ENCODE peak calls at places on chromosomes 11 and 22, in five cellular contexts. E is trophoblast cell, W is H1, Y is H9, Q is IMR-90. T is an unnamed sample. For H3K4me1, the result is how much of the 10 kb centered on the place peaks cover.

GRCh38 chr22:23106906-23107367 is 34.9 kb downstream of the RSPH14 start:
- DNase-seq in Q (no peak), E (no peak), W (no peak), Y (no peak), T (no peak)

GRCh38 chr11:102544594-102544993 is 14.0 kb upstream of the MMP7 start:
- DNase-seq in Q (no peak), Y (no peak), E (no peak), W (no peak), T (no peak)

GRCh38 chr11:27328602-27329001 is 34.4 kb downstream of the CCDC34 start:
- DNase-seq in W (no peak), E (no peak), Q (no peak), Y (peak), T (no peak)

GRCh38 chr11:74443071-74443864 is 24.1 kb downstream of the KCNE3 start:
- DNase-seq in W (no peak), Q (peak), E (no peak), Y (no peak), T (no peak)

GRCh38 chr11:33377852-33378385 is 120.7 kb downstream of the HIPK3 start:
- DNase-seq in Y (no peak), W (no peak), E (no peak), Q (peak), T (no peak)

GRCh38 chr11:69481393-69481844 is at the start of gene LINC01488:
- DNase-seq in Y (no peak), W (no peak), Q (no peak), E (no peak), T (no peak)

GRCh38 chr11:126127898-126128297 is 65.2 kb upstream of the CDON start:
- DNase-seq in W (no peak), E (no peak), Y (no peak), Q (no peak), T (no peak)

GRCh38 chr11:119316729-119317591 is at the start of gene MCAM:
- DNase-seq in Q (peak), E (no peak), Y (peak), W (no peak), T (no peak)

GRCh38 chr11:60878245-60879101 is 11.1 kb downstream of the ZP1 start:
- DNase-seq in Q (no peak), Y (no peak), E (no peak), W (no peak), T (no peak)

GRCh38 chr22:46417268-46417580 is 81.7 kb downstream of the TRMU start:
- DNase-seq in W (no peak), Q (no peak), Y (no peak), E (peak), T (no peak)
- H2BK5ac ChIP-seq in W (no peak), Q (no peak), Y (no peak), E (no peak), T (peak)

GRCh38 chr11:2579315-2580060 is 120.3 kb downstream of the KCNQ1OT1 start:
- DNase-seq in Q (no peak), W (no peak), Y (peak), E (no peak), T (no peak)

GRCh38 chr11:2580061-2580421 is 119.8 kb downstream of the KCNQ1OT1 start:
- DNase-seq in E (no peak), Q (no peak), Y (peak), W (no peak), T (no peak)

GRCh38 chr11:2581151-2581930 is 118.5 kb downstream of the KCNQ1OT1 start:
- DNase-seq in Q (no peak), W (no peak), Y (peak), E (no peak), T (no peak)

GRCh38 chr11:2581931-2582435 is 117.8 kb downstream of the KCNQ1OT1 start:
- DNase-seq in W (no peak), E (no peak), Y (peak), Q (no peak), T (no peak)

GRCh38 chr11:2580444-2581050 is 119.2 kb downstream of the KCNQ1OT1 start:
- DNase-seq in W (no peak), E (no peak), Y (peak), Q (no peak), T (no peak)
- H3K4me1 ChIP-seq in W (under half), E (under half), Y (under half), Q (under half), T (under half)

DNA sequence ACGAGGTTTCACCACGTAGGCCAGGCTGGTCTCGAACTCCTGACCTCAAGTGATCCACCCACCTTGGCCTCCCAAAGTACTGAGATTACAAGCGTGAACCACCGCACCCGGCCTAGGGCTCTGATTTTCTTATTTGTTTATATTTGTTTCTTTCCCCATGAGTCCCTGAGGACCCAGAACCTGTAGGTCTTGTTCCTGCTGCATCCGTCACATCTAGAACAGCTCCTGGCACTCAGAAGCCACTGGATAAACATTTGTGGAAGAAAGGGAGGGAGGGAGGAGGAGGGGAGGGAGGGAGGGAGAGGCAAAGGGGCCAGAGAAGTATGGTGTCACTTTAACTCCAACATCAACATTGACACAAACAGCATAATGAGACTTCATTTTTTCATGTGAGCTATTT is 67.7 kb downstream of the CELSR1 start:
- DNase-seq in W (no peak), Q (no peak), E (no peak), Y (no peak), T (no peak)
- H2BK5ac ChIP-seq in W (no peak), Q (no peak), E (no peak), Y (no peak), T (no peak)

GRCh38 chr22:30275625-30276024 is 9.0 kb upstream of the OSM start:
- DNase-seq in E (no peak), W (no peak), Y (no peak), Q (no peak), T (no peak)

GRCh38 chr22:30274061-30274812 is 7.6 kb upstream of the OSM start:
- DNase-seq in E (no peak), Q (no peak), Y (no peak), W (no peak), T (no peak)

GRCh38 chr22:30272781-30273180 is 6.1 kb upstream of the OSM start:
- DNase-seq in W (no peak), E (no peak), Y (no peak), Q (no peak), T (no peak)

GRCh38 chr22:30270841-30271240 is 4.2 kb upstream of the OSM start:
- DNase-seq in Y (no peak), W (no peak), Q (peak), E (peak), T (no peak)

DNA sequence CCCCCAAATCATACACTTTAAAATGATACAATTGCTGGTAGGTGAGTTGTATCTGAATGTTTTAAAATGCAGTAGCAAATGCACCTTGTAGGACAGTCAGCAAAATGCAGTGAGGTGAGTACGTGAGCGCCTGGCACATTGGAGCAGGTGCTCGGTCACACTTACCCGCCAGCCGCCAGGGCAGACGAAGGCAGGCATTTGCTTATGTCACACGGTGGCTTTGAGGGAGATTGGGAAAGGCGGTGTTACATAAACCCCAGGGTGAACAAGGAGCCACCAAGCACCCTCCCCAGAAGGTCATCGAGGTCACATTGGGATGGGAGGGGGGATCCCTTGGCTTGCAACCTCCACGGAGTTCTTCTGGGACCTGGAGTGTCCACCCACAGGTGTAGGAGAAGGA is 6.5 kb upstream of the OSM start:
- DNase-seq in W (no peak), E (no peak), Y (no peak), Q (no peak), T (no peak)
- H3K4me1 ChIP-seq in W (under half), E (under half), Y (under half), Q (under half), T (under half)

T was measured in neuronal stem cell.